ENCODE peak calls at places on chromosomes 16 and 17, in four cellular contexts. E, L, Z and A are unnamed samples.

GRCh38 chr16:50458694-50459271 is 89.4 kb upstream of the NKD1 start:
- DNase-seq in E (no peak), L (peak; percentile 43), Z (no peak), A (no peak)

GRCh38 chr17:66964930-66965800 is 658 bp downstream of the CACNG4 start:
- DNase-seq in E (no peak), L (no peak), Z (no peak), A (no peak)

GRCh38 chr16:29699324-29700219 is 20.6 kb downstream of the QPRT start:
- DNase-seq in E (no peak), L (no peak), Z (no peak), A (no peak)

GRCh38 chr17:57075193-57075592 is 9.9 kb upstream of the AKAP1 start:
- DNase-seq in E (no peak), L (no peak), Z (no peak), A (no peak)

GRCh38 chr16:25151996-25152395 is 40.5 kb downstream of the LCMT1 start:
- DNase-seq in E (no peak), L (no peak), Z (no peak), A (no peak)

GRCh38 chr17:30309591-30309990 is 17.8 kb upstream of the BLMH start:
- DNase-seq in E (no peak), L (no peak), Z (no peak), A (no peak)

GRCh38 chr16:269061-269796 is 6.5 kb downstream of the RGS11 start:
- DNase-seq in E (no peak), L (no peak), Z (no peak), A (no peak)

GRCh38 chr16:54355251-54355650 is 68.7 kb upstream of the IRX3 start:
- DNase-seq in E (no peak), L (no peak), Z (no peak), A (no peak)

GRCh38 chr16:10261077-10261476 is 78.8 kb upstream of the GRIN2A start:
- DNase-seq in E (no peak), L (no peak), Z (no peak), A (no peak)

GRCh38 chr17:67559381-67559966 is 158.3 kb upstream of the NOL11 start:
- DNase-seq in E (no peak), L (no peak), Z (no peak), A (no peak)

GRCh38 chr17:77451894-77452852 is 311.4 kb downstream of the SEC14L1 start:
- DNase-seq in E (peak; percentile 68), L (peak; percentile 64), Z (peak; percentile 75), A (peak; percentile 86)

GRCh38 chr17:45907720-45908395 is 13.5 kb downstream of the MAPT start:
- DNase-seq in E (no peak), L (no peak), Z (no peak), A (no peak)

GRCh38 chr17:74603032-74603635 is 11.1 kb upstream of the CD300LD start:
- DNase-seq in E (no peak), L (no peak), Z (no peak), A (no peak)

GRCh38 chr17:40779181-40779909 is 3.0 kb downstream of the KRT27 start:
- DNase-seq in E (no peak), L (peak; percentile 72), Z (no peak), A (no peak)

GRCh38 chr16:5615868-5616642 is 518.5 kb upstream of the EEF2KMT start:
- DNase-seq in E (no peak), L (peak; percentile 26), Z (peak; percentile 28), A (peak; percentile 60)

GRCh38 chr17:76240461-76241204 is at the start of gene RNF157:
- DNase-seq in E (no peak), L (peak; percentile 68), Z (peak; percentile 69), A (no peak)

GRCh38 chr17:71213936-71214335 is 906.9 kb upstream of the SOX9 start:
- DNase-seq in E (no peak), L (no peak), Z (no peak), A (no peak)

DNA sequence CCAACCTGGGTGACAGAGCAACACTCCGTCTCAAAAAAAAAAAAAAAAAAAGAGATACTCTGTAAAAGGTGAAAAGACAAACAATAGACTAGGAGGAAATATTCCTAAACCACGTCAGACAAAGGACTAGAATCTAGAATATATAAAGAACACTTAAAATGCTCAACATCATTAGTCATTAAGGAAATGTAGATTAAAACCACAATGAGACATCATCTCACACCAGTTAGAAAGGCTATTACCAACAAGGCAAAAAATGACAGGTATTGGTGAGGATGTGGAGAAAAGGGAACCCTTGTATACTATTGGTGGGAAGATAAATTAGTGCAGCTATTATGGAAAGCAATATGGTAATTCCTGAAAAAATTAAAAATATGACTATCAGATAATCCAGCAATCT is 903.1 kb upstream of the SOX9 start:
- DNase-seq in E (no peak), L (no peak), Z (no peak), A (no peak)
- H3K9me3 ChIP-seq in E (no peaks in the 10 kb centered on the region), L (no peaks in the 10 kb centered on the region), Z (no peaks in the 10 kb centered on the region), A (no peaks in the 10 kb centered on the region)

DNA sequence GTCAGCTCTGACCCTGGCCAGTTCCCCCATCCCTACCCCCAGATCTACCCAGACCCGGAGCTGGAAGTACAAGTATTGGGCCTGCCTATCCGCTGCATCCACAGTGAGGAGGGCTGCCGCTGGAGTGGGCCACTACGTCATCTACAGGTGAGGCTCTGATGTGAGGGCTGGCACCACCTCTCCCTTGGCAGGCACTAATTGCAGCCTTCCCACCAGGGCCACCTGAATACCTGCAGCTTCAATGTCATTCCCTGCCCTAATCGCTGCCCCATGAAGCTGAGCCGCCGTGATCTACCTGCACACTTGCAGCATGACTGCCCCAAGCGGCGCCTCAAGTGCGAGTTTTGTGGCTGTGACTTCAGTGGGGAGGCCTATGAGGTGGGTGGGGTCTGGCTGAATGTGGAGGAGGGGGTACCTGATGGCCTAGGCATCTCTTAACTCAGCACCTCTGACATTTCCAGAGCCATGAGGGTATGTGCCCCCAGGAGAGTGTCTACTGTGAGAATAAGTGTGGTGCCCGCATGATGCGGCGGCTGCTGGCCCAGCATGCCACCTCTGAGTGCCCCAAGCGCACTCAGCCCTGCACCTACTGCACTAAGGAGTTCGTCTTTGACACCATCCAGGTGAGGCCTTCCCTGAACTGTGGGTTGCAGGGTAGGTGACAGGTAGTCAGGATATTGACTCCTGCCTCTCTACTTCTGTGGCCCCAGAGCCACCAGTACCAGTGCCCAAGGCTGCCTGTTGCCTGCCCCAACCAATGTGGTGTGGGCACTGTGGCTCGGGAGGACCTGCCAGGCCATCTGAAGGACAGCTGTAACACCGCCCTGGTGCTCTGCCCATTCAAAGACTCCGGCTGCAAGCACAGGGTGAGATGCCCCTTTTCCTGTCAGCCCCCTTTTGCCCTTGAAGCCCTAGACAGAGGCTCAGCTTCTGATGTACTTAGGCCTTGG is 4.3 kb downstream of the TRAF4 start:
- DNase-seq in E (no peak), L (no peak), Z (no peak), A (no peak)
- H3K4me1 ChIP-seq in E (peaks cover 67% of the 10 kb centered on the region), L (peaks cover 68% of the 10 kb centered on the region), Z (peaks cover 56% of the 10 kb centered on the region), A (peaks cover 53% of the 10 kb centered on the region)

DNA sequence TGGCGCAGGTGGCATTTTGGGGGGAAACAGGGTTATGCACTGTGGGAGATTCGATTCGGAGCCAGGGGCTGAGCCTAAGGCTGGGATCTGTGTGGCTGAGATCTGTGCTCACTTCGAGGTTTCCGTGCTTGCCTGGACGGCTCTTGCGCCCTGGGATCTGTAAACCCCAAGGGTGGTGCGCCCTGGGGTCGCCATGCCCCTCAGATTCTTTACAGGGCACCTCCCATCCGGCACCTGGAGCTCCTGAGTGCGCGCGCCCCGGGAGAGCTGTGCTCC is 377 bp downstream of the SLC13A5 start:
- DNase-seq in E (no peak), L (no peak), Z (no peak), A (peak; percentile 32)
- H3K4me3 ChIP-seq in E (no peak overlapping the region), L (no peak overlapping the region), Z (no peak overlapping the region), A (no peak overlapping the region)

GRCh38 chr16:23027386-23027785 is 121.9 kb downstream of the USP31 start:
- DNase-seq in E (no peak), L (no peak), Z (no peak), A (no peak)
- H3K9me3 ChIP-seq in E (no peaks in the 10 kb centered on the region), L (no peaks in the 10 kb centered on the region), Z (no peaks in the 10 kb centered on the region), A (no peaks in the 10 kb centered on the region)

GRCh38 chr16:81449241-81449640 is 4.6 kb downstream of the CMIP start:
- DNase-seq in E (no peak), L (no peak), Z (no peak), A (no peak)
- H3K4me1 ChIP-seq in E (peaks cover 23% of the 10 kb centered on the region), L (peaks cover 66% of the 10 kb centered on the region), Z (peaks cover 60% of the 10 kb centered on the region), A (no peaks in the 10 kb centered on the region)